ENCODE peak calls at places on chromosomes 6 and 20, in seven cellular contexts. U is osteocyte, F is substantia nigra, Z is cardiac fibroblast, W is anterior cingulate cortex, P is A549, G is AG10803. A is an unnamed sample.
A peak's percentile ranks its signal among the peaks of the same experiment; 100 is the strongest.

GRCh38 chr6:10720229-10720959 is 2.5 kb upstream of the TMEM14C start:
- DNase-seq in U (no peak), F (peak; percentile 30), Z (peak; percentile 32), W (no peak), P (no peak), G (peak; percentile 18), A (peak; percentile 84)

GRCh38 chr6:160315310-160315709 is 32.9 kb upstream of the SLC22A3 start:
- DNase-seq in U (no peak), F (no peak), Z (peak; percentile 32), W (no peak), P (no peak), G (no peak), A (no peak)

GRCh38 chr6:40328376-40328987 is 258.7 kb downstream of the LRFN2 start:
- DNase-seq in U (no peak), F (no peak), Z (no peak), W (no peak), P (peak; percentile 10), G (no peak), A (peak; percentile 74)

GRCh38 chr20:16608265-16608636 is 35.0 kb upstream of the KIF16B start:
- DNase-seq in U (no peak), F (no peak), Z (peak; percentile 12), W (no peak), P (no peak), G (no peak), A (no peak)

GRCh38 chr20:3174442-3175263 is 1.3 kb upstream of the LZTS3 start:
- DNase-seq in U (no peak), F (no peak), Z (peak; percentile 57), W (no peak), P (peak; percentile 61), G (peak; percentile 37), A (no peak)

GRCh38 chr6:113428702-113429101 is 428.4 kb upstream of the MARCKS start:
- DNase-seq in U (no peak), F (no peak), Z (peak; percentile 49), W (no peak), P (no peak), G (no peak), A (no peak)

GRCh38 chr6:32685603-32686002 is 19.1 kb upstream of the HLA-DQB1 start:
- DNase-seq in U (no peak), F (no peak), Z (no peak), W (no peak), P (no peak), G (peak; percentile 6), A (peak; percentile 24)

GRCh38 chr6:42786525-42786985 is 4.7 kb downstream of the BICRAL start:
- DNase-seq in U (no peak), F (no peak), Z (no peak), W (no peak), P (no peak), G (no peak), A (no peak)

GRCh38 chr6:31821301-31822037 is 6.1 kb upstream of the HSPA1B start:
- DNase-seq in U (no peak), F (peak; percentile 72), Z (peak; percentile 36), W (peak; percentile 41), P (peak; percentile 71), G (peak; percentile 30), A (peak; percentile 93)

GRCh38 chr6:40804905-40805304 is 217.7 kb upstream of the LRFN2 start:
- DNase-seq in U (no peak), F (no peak), Z (no peak), W (no peak), P (no peak), G (no peak), A (no peak)

GRCh38 chr6:109892451-109893435 is 85.4 kb upstream of the GPR6 start:
- DNase-seq in U (no peak), F (no peak), Z (no peak), W (no peak), P (no peak), G (no peak), A (peak; percentile 48)

GRCh38 chr20:13857304-13857703 is 72.5 kb downstream of the NDUFAF5 start:
- DNase-seq in U (peak; percentile 46), F (peak; percentile 24), Z (no peak), W (no peak), P (no peak), G (peak; percentile 31), A (no peak)

GRCh38 chr6:41489284-41489851 is 56.8 kb upstream of the FOXP4 start:
- DNase-seq in U (peak; percentile 88), F (no peak), Z (no peak), W (no peak), P (no peak), G (peak; percentile 60), A (no peak)

GRCh38 chr6:40540790-40541189 is 46.4 kb downstream of the LRFN2 start:
- DNase-seq in U (no peak), F (no peak), Z (no peak), W (no peak), P (no peak), G (no peak), A (no peak)